ENCODE peak calls at places on chromosome 11, in four cellular contexts. One of them, this sample, is unnamed.

GRCh38 chr11:21476588-21476987 is 716.3 kb upstream of the ANO5 start:
- DNase-seq in adrenal gland: no peak
- DNase-seq in AG04450: no peak
- DNase-seq in suprapubic skin: no peak
- DNase-seq in this sample: no peak

GRCh38 chr11:120547871-120548681 is 36.5 kb downstream of the GRIK4 start:
- DNase-seq in adrenal gland: peak
- DNase-seq in AG04450: peak
- DNase-seq in suprapubic skin: peak
- DNase-seq in this sample: peak

GRCh38 chr11:126481303-126481680 is 125.8 kb downstream of the ST3GAL4 start:
- DNase-seq in adrenal gland: no peak
- DNase-seq in AG04450: no peak
- DNase-seq in suprapubic skin: peak
- DNase-seq in this sample: no peak

GRCh38 chr11:111982019-111982464 is 43.2 kb upstream of the DLAT start:
- DNase-seq in adrenal gland: peak
- DNase-seq in AG04450: no peak
- DNase-seq in suprapubic skin: no peak
- DNase-seq in this sample: peak

GRCh38 chr11:110126936-110127335 is 33.7 kb downstream of the ZC3H12C start:
- DNase-seq in adrenal gland: no peak
- DNase-seq in AG04450: no peak
- DNase-seq in suprapubic skin: no peak
- DNase-seq in this sample: no peak

GRCh38 chr11:19237813-19238212 is 2.9 kb downstream of the E2F8 start:
- DNase-seq in adrenal gland: no peak
- DNase-seq in AG04450: no peak
- DNase-seq in suprapubic skin: no peak
- DNase-seq in this sample: peak

GRCh38 chr11:103279821-103280220 is 170.6 kb downstream of the DYNC2H1 start:
- DNase-seq in adrenal gland: no peak
- DNase-seq in AG04450: no peak
- DNase-seq in suprapubic skin: no peak
- DNase-seq in this sample: no peak

GRCh38 chr11:2100361-2101170 is 38.6 kb downstream of the IGF2 start:
- DNase-seq in adrenal gland: peak
- DNase-seq in AG04450: no peak
- DNase-seq in suprapubic skin: peak
- DNase-seq in this sample: no peak

GRCh38 chr11:40508307-40508706 is 951.1 kb downstream of the LRRC4C start:
- DNase-seq in adrenal gland: no peak
- DNase-seq in AG04450: no peak
- DNase-seq in suprapubic skin: no peak
- DNase-seq in this sample: no peak

GRCh38 chr11:64538501-64538951 is 52.5 kb upstream of the SLC22A12 start:
- DNase-seq in adrenal gland: no peak
- DNase-seq in AG04450: no peak
- DNase-seq in suprapubic skin: peak
- DNase-seq in this sample: no peak

GRCh38 chr11:64372802-64373597 is 14.0 kb downstream of the RPS6KA4 start:
- DNase-seq in adrenal gland: no peak
- DNase-seq in AG04450: no peak
- DNase-seq in suprapubic skin: no peak
- DNase-seq in this sample: no peak

GRCh38 chr11:119316729-119317591 is at the start of gene MCAM:
- DNase-seq in adrenal gland: no peak
- DNase-seq in AG04450: no peak
- DNase-seq in suprapubic skin: peak
- DNase-seq in this sample: no peak

GRCh38 chr11:76237041-76237649 is 30.8 kb upstream of the WNT11 start:
- DNase-seq in adrenal gland: no peak
- DNase-seq in AG04450: no peak
- DNase-seq in suprapubic skin: no peak
- DNase-seq in this sample: no peak

GRCh38 chr11:108975641-108976071 is 310.8 kb downstream of the DDX10 start:
- DNase-seq in adrenal gland: no peak
- DNase-seq in AG04450: no peak
- DNase-seq in suprapubic skin: no peak
- DNase-seq in this sample: no peak

GRCh38 chr11:132718711-132719641 is 813.3 kb downstream of the OPCML start:
- DNase-seq in adrenal gland: no peak
- DNase-seq in AG04450: no peak
- DNase-seq in suprapubic skin: no peak
- DNase-seq in this sample: peak

GRCh38 chr11:128026596-128026995 is 560.8 kb downstream of the ETS1 start:
- DNase-seq in adrenal gland: peak
- DNase-seq in AG04450: peak
- DNase-seq in suprapubic skin: no peak
- DNase-seq in this sample: no peak

GRCh38 chr11:128022761-128023160 is 564.6 kb downstream of the ETS1 start:
- DNase-seq in adrenal gland: no peak
- DNase-seq in AG04450: no peak
- DNase-seq in suprapubic skin: no peak
- DNase-seq in this sample: no peak

GRCh38 chr11:128018692-128019091 is 568.7 kb downstream of the ETS1 start:
- DNase-seq in adrenal gland: no peak
- DNase-seq in AG04450: no peak
- DNase-seq in suprapubic skin: no peak
- DNase-seq in this sample: no peak

GRCh38 chr11:128022007-128022368 is 565.4 kb downstream of the ETS1 start:
- DNase-seq in adrenal gland: no peak
- DNase-seq in AG04450: no peak
- DNase-seq in suprapubic skin: no peak
- DNase-seq in this sample: no peak

DNA sequence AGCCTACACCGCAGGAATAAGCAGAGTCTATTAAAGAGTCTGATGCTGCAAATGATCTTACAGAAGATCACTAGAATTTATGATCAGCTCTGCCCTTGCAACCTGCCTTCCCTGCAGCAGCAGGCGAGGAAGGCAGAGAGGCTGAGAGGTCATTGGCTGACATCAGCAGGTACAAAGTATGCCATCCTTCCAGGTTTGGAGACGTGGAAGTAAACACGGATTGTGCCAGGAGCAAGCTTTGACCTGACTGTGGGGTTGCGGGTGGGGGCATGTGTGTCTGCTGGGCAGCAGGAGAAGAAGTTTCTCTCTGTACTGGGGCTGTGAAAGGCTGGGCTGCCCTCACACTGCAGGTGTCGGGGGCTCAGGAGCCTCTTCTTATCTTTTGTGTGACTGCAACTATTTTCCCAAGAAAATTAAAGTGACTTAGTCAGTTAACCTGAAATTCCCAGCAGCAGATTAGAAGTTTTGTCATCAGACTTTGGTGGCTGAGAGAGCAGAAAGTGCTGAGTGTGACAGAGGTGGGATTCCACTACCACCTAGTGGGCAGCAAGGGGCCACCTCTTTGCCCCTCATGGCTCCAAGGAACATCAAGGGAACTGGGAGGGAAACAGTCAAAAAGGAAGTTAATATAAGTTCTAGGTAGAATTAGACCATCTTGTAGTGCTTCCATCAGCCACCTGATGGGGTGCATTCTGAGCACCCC is 565.9 kb downstream of the ETS1 start:
- DNase-seq in adrenal gland: no peak
- DNase-seq in AG04450: no peak
- DNase-seq in suprapubic skin: no peak
- DNase-seq in this sample: no peak
- TF ChIP-seq CTCF in adrenal gland: no peak
- TF ChIP-seq CTCF in AG04450: peak
- TF ChIP-seq CTCF in suprapubic skin: no peak
- TF ChIP-seq CTCF in this sample: no peak

GRCh38 chr11:42593426-42593825 is 718.4 kb upstream of the API5 start:
- DNase-seq in adrenal gland: no peak
- DNase-seq in AG04450: no peak
- DNase-seq in suprapubic skin: no peak
- DNase-seq in this sample: no peak
- H3K27ac ChIP-seq in adrenal gland: no peak
- H3K27ac ChIP-seq in AG04450: no peak
- H3K27ac ChIP-seq in suprapubic skin: no peak
- H3K27ac ChIP-seq in this sample: no peak

DNA sequence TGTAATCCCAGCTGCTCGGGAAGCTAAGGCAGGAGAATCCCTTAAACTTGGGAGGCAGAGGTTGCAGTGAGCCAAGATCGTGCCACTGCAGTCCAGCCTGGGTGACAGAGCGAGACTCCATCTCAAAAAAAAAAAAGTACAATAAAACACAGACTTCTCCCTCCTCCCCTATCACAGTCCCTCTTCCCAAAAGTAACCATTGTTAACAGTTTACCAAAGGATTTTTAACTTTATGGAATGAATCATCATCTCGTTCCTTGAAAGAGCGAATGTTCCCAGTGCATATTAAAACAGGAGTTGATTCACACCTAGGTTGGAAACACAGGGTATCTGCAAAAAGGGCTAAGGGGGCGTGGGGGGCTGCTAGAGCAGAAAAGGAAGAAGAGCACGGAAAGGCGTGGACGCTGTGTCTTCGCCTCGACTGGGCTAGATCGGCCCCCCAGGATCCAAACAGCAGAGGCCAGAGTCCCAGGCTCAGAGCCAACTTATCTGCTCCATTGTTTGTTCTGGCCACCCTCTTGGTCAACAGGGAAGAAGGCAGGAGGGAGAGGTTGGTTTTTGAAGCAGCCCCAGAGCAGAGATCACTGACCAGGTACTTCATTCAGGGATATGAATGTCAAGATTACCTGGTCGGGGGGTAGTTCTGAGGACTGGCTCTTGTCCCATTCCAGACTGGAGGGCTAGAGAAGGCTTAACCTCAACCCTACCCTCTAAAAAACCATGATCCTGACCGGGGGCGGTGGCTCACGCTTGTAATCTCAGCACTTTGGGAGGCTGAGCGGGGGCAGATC is 2.1 kb upstream of the AHNAK start:
- DNase-seq in adrenal gland: no peak
- DNase-seq in AG04450: no peak
- DNase-seq in suprapubic skin: no peak
- DNase-seq in this sample: peak
- TF ChIP-seq CTCF in adrenal gland: no peak
- TF ChIP-seq CTCF in AG04450: no peak
- TF ChIP-seq CTCF in suprapubic skin: no peak
- TF ChIP-seq CTCF in this sample: no peak

GRCh38 chr11:123386746-123387510 is 43.1 kb upstream of the GRAMD1B start:
- DNase-seq in adrenal gland: no peak
- DNase-seq in AG04450: no peak
- DNase-seq in suprapubic skin: no peak
- DNase-seq in this sample: no peak

GRCh38 chr11:123390146-123390545 is 39.9 kb upstream of the GRAMD1B start:
- DNase-seq in adrenal gland: no peak
- DNase-seq in AG04450: no peak
- DNase-seq in suprapubic skin: no peak
- DNase-seq in this sample: no peak

GRCh38 chr11:123392813-123393212 is 37.3 kb upstream of the GRAMD1B start:
- DNase-seq in adrenal gland: no peak
- DNase-seq in AG04450: no peak
- DNase-seq in suprapubic skin: no peak
- DNase-seq in this sample: no peak

GRCh38 chr11:123391646-123392348 is 38.3 kb upstream of the GRAMD1B start:
- DNase-seq in adrenal gland: no peak
- DNase-seq in AG04450: no peak
- DNase-seq in suprapubic skin: no peak
- DNase-seq in this sample: no peak

DNA sequence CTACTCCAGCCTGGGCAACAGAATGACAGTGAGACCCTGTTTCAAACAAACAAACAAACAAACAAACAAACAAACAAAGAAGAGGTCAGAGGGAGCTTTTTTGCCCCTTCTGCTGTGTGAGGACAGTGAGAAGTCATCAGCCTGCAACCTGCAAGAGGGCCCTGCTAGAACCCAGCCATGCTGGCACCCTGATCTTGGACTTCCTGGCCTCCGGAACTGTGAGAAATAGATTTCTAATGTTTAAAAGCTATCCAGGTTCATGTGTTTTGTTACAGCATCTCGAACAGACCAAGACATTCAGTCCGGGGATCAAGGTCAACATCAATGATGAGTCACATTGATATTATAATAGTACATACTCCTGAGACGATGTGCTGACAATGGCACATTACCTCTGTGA is 41.4 kb upstream of the GRAMD1B start:
- DNase-seq in adrenal gland: no peak
- DNase-seq in AG04450: no peak
- DNase-seq in suprapubic skin: no peak
- DNase-seq in this sample: no peak
- H3K27ac ChIP-seq in adrenal gland: no peak
- H3K27ac ChIP-seq in AG04450: no peak
- H3K27ac ChIP-seq in suprapubic skin: no peak
- H3K27ac ChIP-seq in this sample: no peak